ENCODE peak calls at places on chromosomes 1 and 21, in seven cellular contexts. H, K, T, N, W, L and Y are unnamed samples.

GRCh38 chr1:13836631-13837030 is 136.6 kb downstream of the PRDM2 start:
- DNase-seq in H (no peak), K (no peak), T (no peak), N (no peak), W (no peak), L (no peak), Y (no peak)

GRCh38 chr1:21539933-21540332 is 30.7 kb downstream of the ALPL start:
- DNase-seq in H (no peak), K (no peak), T (no peak), N (no peak), W (no peak), L (peak; percentile 26), Y (no peak)

GRCh38 chr1:36664564-36665287 is 182.0 kb upstream of the CSF3R start:
- DNase-seq in H (no peak), K (no peak), T (no peak), N (no peak), W (no peak), L (peak; percentile 6), Y (no peak)

GRCh38 chr1:61284933-61285332 is 202.6 kb downstream of the NFIA start:
- DNase-seq in H (no peak), K (no peak), T (no peak), N (no peak), W (no peak), L (no peak), Y (no peak)

GRCh38 chr21:33844104-33844889 is 71.3 kb downstream of the ATP5PO start:
- DNase-seq in H (no peak), K (no peak), T (no peak), N (no peak), W (no peak), L (no peak), Y (no peak)

GRCh38 chr21:35019631-35020032 is 29.5 kb downstream of the RUNX1 start:
- DNase-seq in H (no peak), K (no peak), T (no peak), N (no peak), W (no peak), L (peak; percentile 91), Y (no peak)

GRCh38 chr1:186272486-186272885 is 102.6 kb downstream of the TPR start:
- DNase-seq in H (no peak), K (no peak), T (no peak), N (no peak), W (no peak), L (no peak), Y (no peak)

GRCh38 chr1:62438163-62438562 is 1.3 kb downstream of the USP1 start:
- DNase-seq in H (no peak), K (no peak), T (no peak), N (no peak), W (no peak), L (peak; percentile 27), Y (no peak)

GRCh38 chr21:25283720-25284119 is 323.6 kb downstream of the MRPL39 start:
- DNase-seq in H (no peak), K (no peak), T (no peak), N (no peak), W (peak; percentile 7), L (peak; percentile 52), Y (no peak)

GRCh38 chr1:21564521-21565095 is 55.4 kb downstream of the ALPL start:
- DNase-seq in H (no peak), K (no peak), T (no peak), N (no peak), W (no peak), L (peak; percentile 44), Y (no peak)

GRCh38 chr21:35227774-35228173 is 178.7 kb upstream of the RUNX1 start:
- DNase-seq in H (no peak), K (no peak), T (no peak), N (no peak), W (no peak), L (no peak), Y (peak; percentile 60)